ENCODE peak calls at places on chromosomes 6 and 20, in eight cellular contexts. One of them, this sample, is unnamed.

GRCh38 chr6:19415605-19416326 is 421.4 kb upstream of the ID4 start:
- DNase-seq in stomach: no peak
- DNase-seq in coronary artery: no peak
- DNase-seq in Peyer's patch: no peak
- DNase-seq in left lung: no peak
- DNase-seq in dorsolateral prefrontal cortex: no peak
- DNase-seq in A549: peak
- DNase-seq in right atrium auricular region: no peak
- DNase-seq in this sample: peak

GRCh38 chr6:10800810-10801209 is 37.5 kb downstream of the MAK start:
- DNase-seq in coronary artery: no peak
- DNase-seq in A549: peak
- DNase-seq in Peyer's patch: no peak
- DNase-seq in right atrium auricular region: no peak
- DNase-seq in stomach: no peak
- DNase-seq in left lung: no peak
- DNase-seq in dorsolateral prefrontal cortex: no peak
- DNase-seq in this sample: peak

GRCh38 chr6:31483392-31483791 is 14.6 kb upstream of the MICB start:
- DNase-seq in coronary artery: no peak
- DNase-seq in Peyer's patch: no peak
- DNase-seq in right atrium auricular region: no peak
- DNase-seq in stomach: no peak
- DNase-seq in A549: no peak
- DNase-seq in dorsolateral prefrontal cortex: no peak
- DNase-seq in left lung: no peak
- DNase-seq in this sample: no peak

GRCh38 chr6:88725111-88725711 is 238.2 kb downstream of the RNGTT start:
- DNase-seq in right atrium auricular region: no peak
- DNase-seq in stomach: no peak
- DNase-seq in coronary artery: no peak
- DNase-seq in left lung: peak
- DNase-seq in A549: no peak
- DNase-seq in Peyer's patch: no peak
- DNase-seq in dorsolateral prefrontal cortex: no peak
- DNase-seq in this sample: no peak

GRCh38 chr6:108207013-108207412 is 41.2 kb downstream of the NR2E1 start:
- DNase-seq in left lung: no peak
- DNase-seq in A549: no peak
- DNase-seq in coronary artery: no peak
- DNase-seq in stomach: no peak
- DNase-seq in right atrium auricular region: no peak
- DNase-seq in Peyer's patch: no peak
- DNase-seq in dorsolateral prefrontal cortex: no peak
- DNase-seq in this sample: no peak

GRCh38 chr6:71333700-71334099 is 45.1 kb downstream of the OGFRL1 start:
- DNase-seq in A549: peak
- DNase-seq in stomach: no peak
- DNase-seq in left lung: no peak
- DNase-seq in coronary artery: no peak
- DNase-seq in right atrium auricular region: peak
- DNase-seq in Peyer's patch: no peak
- DNase-seq in dorsolateral prefrontal cortex: no peak
- DNase-seq in this sample: peak

GRCh38 chr6:32858194-32858593 is 4.2 kb downstream of the PSMB9 start:
- DNase-seq in right atrium auricular region: no peak
- DNase-seq in coronary artery: no peak
- DNase-seq in Peyer's patch: no peak
- DNase-seq in stomach: no peak
- DNase-seq in left lung: no peak
- DNase-seq in A549: no peak
- DNase-seq in dorsolateral prefrontal cortex: no peak
- DNase-seq in this sample: no peak

GRCh38 chr6:43171284-43172126 is 436 bp downstream of the SRF start:
- DNase-seq in right atrium auricular region: no peak
- DNase-seq in dorsolateral prefrontal cortex: peak
- DNase-seq in coronary artery: no peak
- DNase-seq in A549: no peak
- DNase-seq in Peyer's patch: peak
- DNase-seq in stomach: no peak
- DNase-seq in left lung: peak
- DNase-seq in this sample: no peak

GRCh38 chr20:14992071-14992654 is 654.8 kb upstream of the FLRT3 start:
- DNase-seq in left lung: no peak
- DNase-seq in dorsolateral prefrontal cortex: no peak
- DNase-seq in coronary artery: no peak
- DNase-seq in stomach: no peak
- DNase-seq in right atrium auricular region: no peak
- DNase-seq in A549: peak
- DNase-seq in Peyer's patch: no peak
- DNase-seq in this sample: peak

GRCh38 chr6:6577736-6578135 is 10.8 kb upstream of the LY86 start:
- DNase-seq in left lung: no peak
- DNase-seq in right atrium auricular region: no peak
- DNase-seq in Peyer's patch: no peak
- DNase-seq in A549: no peak
- DNase-seq in coronary artery: no peak
- DNase-seq in stomach: no peak
- DNase-seq in dorsolateral prefrontal cortex: no peak
- DNase-seq in this sample: no peak

GRCh38 chr20:51966296-51966971 is 164.1 kb upstream of the SALL4 start:
- DNase-seq in coronary artery: no peak
- DNase-seq in stomach: peak
- DNase-seq in left lung: no peak
- DNase-seq in right atrium auricular region: peak
- DNase-seq in A549: peak
- DNase-seq in Peyer's patch: peak
- DNase-seq in dorsolateral prefrontal cortex: peak
- DNase-seq in this sample: peak

GRCh38 chr20:330233-331149 is 5.1 kb downstream of the SOX12 start:
- DNase-seq in left lung: no peak
- DNase-seq in right atrium auricular region: no peak
- DNase-seq in dorsolateral prefrontal cortex: peak
- DNase-seq in Peyer's patch: peak
- DNase-seq in coronary artery: no peak
- DNase-seq in A549: peak
- DNase-seq in stomach: peak
- DNase-seq in this sample: peak

GRCh38 chr6:117711369-117711768 is 36.1 kb downstream of the NUS1 start:
- DNase-seq in right atrium auricular region: no peak
- DNase-seq in A549: peak
- DNase-seq in stomach: no peak
- DNase-seq in coronary artery: no peak
- DNase-seq in dorsolateral prefrontal cortex: no peak
- DNase-seq in left lung: no peak
- DNase-seq in Peyer's patch: no peak
- DNase-seq in this sample: no peak

GRCh38 chr6:40194771-40195170 is 260.5 kb upstream of the MOCS1 start:
- DNase-seq in stomach: no peak
- DNase-seq in left lung: no peak
- DNase-seq in Peyer's patch: no peak
- DNase-seq in right atrium auricular region: no peak
- DNase-seq in A549: no peak
- DNase-seq in coronary artery: no peak
- DNase-seq in dorsolateral prefrontal cortex: no peak
- DNase-seq in this sample: no peak

GRCh38 chr6:31025595-31025994 is 15.3 kb downstream of the MUC22 start:
- DNase-seq in A549: no peak
- DNase-seq in dorsolateral prefrontal cortex: no peak
- DNase-seq in Peyer's patch: no peak
- DNase-seq in stomach: no peak
- DNase-seq in coronary artery: no peak
- DNase-seq in left lung: no peak
- DNase-seq in right atrium auricular region: no peak
- DNase-seq in this sample: no peak

GRCh38 chr6:18099501-18099900 is 23.0 kb downstream of the NHLRC1 start:
- DNase-seq in dorsolateral prefrontal cortex: no peak
- DNase-seq in A549: no peak
- DNase-seq in left lung: no peak
- DNase-seq in Peyer's patch: no peak
- DNase-seq in stomach: no peak
- DNase-seq in coronary artery: no peak
- DNase-seq in right atrium auricular region: no peak
- DNase-seq in this sample: no peak

GRCh38 chr20:48236001-48236400 is 450.7 kb upstream of the SULF2 start:
- DNase-seq in coronary artery: no peak
- DNase-seq in right atrium auricular region: no peak
- DNase-seq in Peyer's patch: no peak
- DNase-seq in dorsolateral prefrontal cortex: no peak
- DNase-seq in stomach: no peak
- DNase-seq in A549: no peak
- DNase-seq in left lung: no peak
- DNase-seq in this sample: no peak

GRCh38 chr20:25622450-25623224 is 1.2 kb downstream of the NANP start:
- DNase-seq in stomach: no peak
- DNase-seq in coronary artery: no peak
- DNase-seq in dorsolateral prefrontal cortex: no peak
- DNase-seq in A549: no peak
- DNase-seq in Peyer's patch: no peak
- DNase-seq in right atrium auricular region: no peak
- DNase-seq in left lung: no peak
- DNase-seq in this sample: peak

GRCh38 chr20:62549029-62549428 is 73.2 kb upstream of the GATA5 start:
- DNase-seq in A549: no peak
- DNase-seq in right atrium auricular region: no peak
- DNase-seq in left lung: no peak
- DNase-seq in Peyer's patch: no peak
- DNase-seq in coronary artery: no peak
- DNase-seq in dorsolateral prefrontal cortex: no peak
- DNase-seq in stomach: no peak
- DNase-seq in this sample: no peak

GRCh38 chr20:40160151-40160550 is 528.9 kb downstream of the MAFB start:
- DNase-seq in left lung: peak
- DNase-seq in A549: peak
- DNase-seq in coronary artery: no peak
- DNase-seq in right atrium auricular region: peak
- DNase-seq in stomach: peak
- DNase-seq in dorsolateral prefrontal cortex: peak
- DNase-seq in Peyer's patch: peak
- DNase-seq in this sample: peak

GRCh38 chr20:54257090-54257816 is 49.4 kb downstream of the PFDN4 start:
- DNase-seq in coronary artery: no peak
- DNase-seq in right atrium auricular region: no peak
- DNase-seq in A549: no peak
- DNase-seq in stomach: no peak
- DNase-seq in left lung: no peak
- DNase-seq in dorsolateral prefrontal cortex: no peak
- DNase-seq in Peyer's patch: no peak
- DNase-seq in this sample: peak

GRCh38 chr20:56805313-56805712 is 176.2 kb downstream of the TFAP2C start:
- DNase-seq in right atrium auricular region: no peak
- DNase-seq in A549: no peak
- DNase-seq in stomach: no peak
- DNase-seq in coronary artery: no peak
- DNase-seq in dorsolateral prefrontal cortex: no peak
- DNase-seq in Peyer's patch: no peak
- DNase-seq in left lung: no peak
- DNase-seq in this sample: no peak
- H3K27ac ChIP-seq in right atrium auricular region: no peak
- H3K27ac ChIP-seq in A549: peak
- H3K27ac ChIP-seq in stomach: no peak
- H3K27ac ChIP-seq in coronary artery: no peak
- H3K27ac ChIP-seq in dorsolateral prefrontal cortex: no peak
- H3K27ac ChIP-seq in Peyer's patch: no peak
- H3K27ac ChIP-seq in left lung: no peak
- H3K27ac ChIP-seq in this sample: no peak

GRCh38 chr6:15326072-15326614 is 80.3 kb downstream of the JARID2 start:
- DNase-seq in dorsolateral prefrontal cortex: no peak
- DNase-seq in Peyer's patch: no peak
- DNase-seq in right atrium auricular region: no peak
- DNase-seq in A549: no peak
- DNase-seq in left lung: no peak
- DNase-seq in stomach: no peak
- DNase-seq in coronary artery: no peak
- DNase-seq in this sample: no peak

GRCh38 chr6:15324427-15324985 is 78.6 kb downstream of the JARID2 start:
- DNase-seq in right atrium auricular region: no peak
- DNase-seq in A549: no peak
- DNase-seq in left lung: no peak
- DNase-seq in Peyer's patch: no peak
- DNase-seq in dorsolateral prefrontal cortex: no peak
- DNase-seq in coronary artery: no peak
- DNase-seq in stomach: no peak
- DNase-seq in this sample: no peak

GRCh38 chr6:15329154-15329781 is 83.4 kb downstream of the JARID2 start:
- DNase-seq in A549: no peak
- DNase-seq in stomach: no peak
- DNase-seq in left lung: no peak
- DNase-seq in right atrium auricular region: no peak
- DNase-seq in Peyer's patch: no peak
- DNase-seq in coronary artery: no peak
- DNase-seq in dorsolateral prefrontal cortex: no peak
- DNase-seq in this sample: peak

GRCh38 chr6:15325540-15325955 is 79.7 kb downstream of the JARID2 start:
- DNase-seq in Peyer's patch: no peak
- DNase-seq in right atrium auricular region: no peak
- DNase-seq in left lung: no peak
- DNase-seq in coronary artery: no peak
- DNase-seq in dorsolateral prefrontal cortex: no peak
- DNase-seq in A549: no peak
- DNase-seq in stomach: no peak
- DNase-seq in this sample: no peak

DNA sequence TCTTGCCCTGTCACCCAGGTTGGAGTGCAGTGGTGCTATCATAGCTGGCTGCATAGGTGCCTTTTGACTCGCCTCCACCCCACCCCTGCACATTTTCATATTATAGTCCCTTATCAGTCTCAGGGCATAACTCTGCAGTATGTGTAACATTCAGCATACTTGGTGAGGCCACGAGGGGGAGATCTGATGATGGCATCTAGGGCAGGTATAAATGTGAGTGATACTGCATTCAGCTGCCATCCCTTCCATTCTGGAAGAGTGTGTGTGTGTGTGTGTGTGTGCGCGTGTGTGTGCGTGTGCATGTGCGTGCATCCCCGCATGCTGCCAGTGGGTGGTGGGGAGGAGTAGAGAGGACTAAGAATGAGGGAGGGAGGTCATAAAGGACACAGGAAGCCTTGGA is 81.4 kb downstream of the JARID2 start:
- DNase-seq in right atrium auricular region: no peak
- DNase-seq in dorsolateral prefrontal cortex: no peak
- DNase-seq in coronary artery: no peak
- DNase-seq in Peyer's patch: peak
- DNase-seq in left lung: no peak
- DNase-seq in A549: peak
- DNase-seq in stomach: peak
- DNase-seq in this sample: no peak
- TF ChIP-seq CTCF in right atrium auricular region: no peak
- TF ChIP-seq CTCF in dorsolateral prefrontal cortex: no peak
- TF ChIP-seq CTCF in coronary artery: no peak
- TF ChIP-seq CTCF in Peyer's patch: peak
- TF ChIP-seq CTCF in left lung: no peak
- TF ChIP-seq CTCF in A549: peak
- TF ChIP-seq CTCF in stomach: no peak
- TF ChIP-seq CTCF in this sample: no peak

GRCh38 chr6:94372229-94372628 is 952.9 kb upstream of the EPHA7 start:
- DNase-seq in left lung: no peak
- DNase-seq in dorsolateral prefrontal cortex: no peak
- DNase-seq in Peyer's patch: no peak
- DNase-seq in A549: no peak
- DNase-seq in coronary artery: no peak
- DNase-seq in stomach: no peak
- DNase-seq in right atrium auricular region: no peak
- DNase-seq in this sample: no peak
- H3K27ac ChIP-seq in left lung: no peak
- H3K27ac ChIP-seq in dorsolateral prefrontal cortex: peak
- H3K27ac ChIP-seq in Peyer's patch: no peak
- H3K27ac ChIP-seq in A549: no peak
- H3K27ac ChIP-seq in coronary artery: no peak
- H3K27ac ChIP-seq in stomach: no peak
- H3K27ac ChIP-seq in right atrium auricular region: no peak
- H3K27ac ChIP-seq in this sample: no peak

GRCh38 chr6:159298840-159299239 is 129.6 kb downstream of the FNDC1 start:
- DNase-seq in left lung: no peak
- DNase-seq in coronary artery: no peak
- DNase-seq in stomach: no peak
- DNase-seq in A549: no peak
- DNase-seq in Peyer's patch: no peak
- DNase-seq in right atrium auricular region: no peak
- DNase-seq in dorsolateral prefrontal cortex: no peak
- DNase-seq in this sample: no peak
- TF ChIP-seq CTCF in left lung: no peak
- TF ChIP-seq CTCF in coronary artery: no peak
- TF ChIP-seq CTCF in stomach: no peak
- TF ChIP-seq CTCF in A549: no peak
- TF ChIP-seq CTCF in Peyer's patch: no peak
- TF ChIP-seq CTCF in right atrium auricular region: no peak
- TF ChIP-seq CTCF in dorsolateral prefrontal cortex: no peak
- TF ChIP-seq CTCF in this sample: no peak

This sample was measured in RWPE1.